ENCODE peak calls at places on chromosomes 1 and 21, in nine cellular contexts. S is NCI-H2171, I is ACHN, U is mucosa of descending colon, A is fibroblast of mammary gland, Z is uterus, D is NCI-H748 treated with DMSO at 0.1 percent for 48 hours, M is transverse colon, L is ELF-1. H is an unnamed sample.

GRCh38 chr1:154115180-154115579 is 39.7 kb downstream of the NUP210L start:
- DNase-seq in S (no peak), I (no peak), U (no peak), A (no peak), Z (no peak), D (no peak), M (no peak), L (no peak), H (no peak)

GRCh38 chr1:167060141-167061072 is 29.8 kb downstream of the GPA33 start:
- DNase-seq in S (no peak), I (no peak), U (no peak), A (no peak), Z (no peak), D (no peak), M (no peak), L (peak; percentile 19), H (no peak)

GRCh38 chr1:174308604-174309003 is 139.2 kb upstream of the GPR52 start:
- DNase-seq in S (no peak), I (no peak), U (no peak), A (no peak), Z (no peak), D (no peak), M (no peak), L (no peak), H (no peak)

GRCh38 chr1:27658951-27659496 is 13.0 kb downstream of the IFI6 start:
- DNase-seq in S (no peak), I (no peak), U (peak; percentile 61), A (peak; percentile 95), Z (no peak), D (no peak), M (peak; percentile 22), L (peak; percentile 67), H (no peak)

GRCh38 chr1:23097316-23097715 is 71.3 kb downstream of the LUZP1 start:
- DNase-seq in S (no peak), I (no peak), U (no peak), A (no peak), Z (no peak), D (no peak), M (no peak), L (no peak), H (no peak)

GRCh38 chr1:115373305-115373704 is 35.3 kb upstream of the NGF start:
- DNase-seq in S (no peak), I (peak; percentile 32), U (no peak), A (peak; percentile 97), Z (no peak), D (no peak), M (no peak), L (no peak), H (no peak)

GRCh38 chr21:35084869-35085268 is 35.8 kb upstream of the RUNX1 start:
- DNase-seq in S (no peak), I (peak; percentile 28), U (no peak), A (peak; percentile 90), Z (no peak), D (no peak), M (no peak), L (no peak), H (no peak)

GRCh38 chr1:67135354-67135753 is 584 bp upstream of the C1orf141 start:
- DNase-seq in S (no peak), I (no peak), U (no peak), A (peak; percentile 90), Z (no peak), D (no peak), M (no peak), L (no peak), H (no peak)

GRCh38 chr1:3481836-3482589 is 27.5 kb downstream of the ARHGEF16 start:
- DNase-seq in S (no peak), I (peak; percentile 65), U (no peak), A (peak; percentile 29), Z (no peak), D (no peak), M (peak; percentile 40), L (peak; percentile 32), H (no peak)